ENCODE peak calls at places on chromosomes 13 and 19, in five cellular contexts. Z is breast epithelium, T is PC-3, N is cardiac muscle cell, I is upper lobe of right lung. X is an unnamed sample.

GRCh38 chr13:112722433-112723250 is 32.8 kb downstream of the ATP11A start:
- DNase-seq in Z (no peak), N (peak; percentile 93), T (peak; percentile 77), I (peak; percentile 81), X (no peak)

GRCh38 chr19:13037161-13037560 is 41.9 kb downstream of the NFIX start:
- DNase-seq in N (peak; percentile 85), I (no peak), Z (no peak), T (peak; percentile 91), X (no peak)

GRCh38 chr19:20964798-20965197 is 41.7 kb downstream of the ZNF85 start:
- DNase-seq in I (no peak), T (no peak), N (no peak), Z (no peak), X (no peak)

GRCh38 chr13:73870970-73871935 is 263.0 kb downstream of the KLF12 start:
- DNase-seq in Z (no peak), T (no peak), I (no peak), N (peak; percentile 93), X (no peak)

GRCh38 chr13:79417741-79418140 is 11.7 kb upstream of the RBM26 start:
- DNase-seq in Z (no peak), T (no peak), I (no peak), N (no peak), X (no peak)

GRCh38 chr19:5971714-5972354 is 6.1 kb downstream of the RANBP3 start:
- DNase-seq in I (no peak), N (no peak), Z (no peak), T (no peak), X (no peak)

GRCh38 chr19:4067396-4068057 is 828 bp upstream of the ZBTB7A start:
- DNase-seq in Z (no peak), T (no peak), N (no peak), I (peak; percentile 80), X (peak; percentile 54)

GRCh38 chr13:40982772-40983171 is 36.3 kb downstream of the ELF1 start:
- DNase-seq in T (no peak), Z (no peak), I (no peak), N (peak; percentile 94), X (no peak)

GRCh38 chr13:94121686-94122085 is 357.8 kb downstream of the DCT start:
- DNase-seq in N (peak; percentile 69), I (no peak), Z (no peak), T (peak; percentile 32), X (no peak)

GRCh38 chr13:72599148-72599743 is 128.2 kb downstream of the MZT1 start:
- DNase-seq in N (no peak), T (no peak), I (no peak), Z (no peak), X (no peak)

GRCh38 chr19:7982103-7982502 is 23.3 kb downstream of the ELAVL1 start:
- DNase-seq in Z (no peak), N (no peak), T (no peak), I (no peak), X (no peak)

GRCh38 chr19:4993683-4994082 is 24.8 kb downstream of the KDM4B start:
- DNase-seq in I (no peak), T (peak; percentile 50), Z (no peak), N (no peak), X (no peak)

GRCh38 chr19:49347835-49348234 is 12.6 kb downstream of the CD37 start:
- DNase-seq in N (peak; percentile 67), Z (no peak), I (no peak), T (peak; percentile 58), X (no peak)

GRCh38 chr13:59447846-59448620 is 715.7 kb downstream of the DIAPH3 start:
- DNase-seq in I (no peak), N (peak; percentile 89), T (no peak), Z (no peak), X (no peak)

GRCh38 chr19:18059297-18059696 is 27.4 kb downstream of the IL12RB1 start:
- DNase-seq in Z (no peak), T (no peak), I (no peak), N (no peak), X (no peak)

GRCh38 chr13:43364210-43365041 is 341.0 kb downstream of the DNAJC15 start:
- DNase-seq in Z (no peak), I (no peak), T (no peak), N (peak; percentile 83), X (no peak)

GRCh38 chr13:75481176-75482069 is 546 bp downstream of the TBC1D4 start:
- DNase-seq in Z (no peak), T (peak; percentile 28), N (peak; percentile 33), I (peak; percentile 75), X (no peak)

GRCh38 chr13:104641309-104641708 is 1575.1 kb upstream of the SLC10A2 start:
- DNase-seq in I (no peak), Z (no peak), N (peak; percentile 3), T (peak; percentile 29), X (no peak)

GRCh38 chr19:49856574-49857021 is 5.6 kb downstream of the PTOV1 start:
- DNase-seq in Z (no peak), I (no peak), T (no peak), N (no peak), X (no peak)

GRCh38 chr13:112759053-112759452 is 69.2 kb downstream of the ATP11A start:
- DNase-seq in I (no peak), T (no peak), Z (no peak), N (no peak), X (no peak)

GRCh38 chr13:92886535-92887098 is 340.0 kb upstream of the GPC6 start:
- DNase-seq in Z (no peak), T (no peak), I (no peak), N (no peak), X (no peak)

GRCh38 chr13:36920612-36921185 is 661 bp upstream of the SMAD9 start:
- DNase-seq in T (no peak), N (no peak), I (no peak), Z (no peak), X (no peak)

GRCh38 chr13:99305180-99305965 is 1.8 kb downstream of the GPR183 start:
- DNase-seq in N (no peak), T (no peak), I (no peak), Z (no peak), X (no peak)

GRCh38 chr19:17926044-17926443 is 6.8 kb upstream of the CCDC124 start:
- DNase-seq in N (no peak), I (no peak), Z (no peak), T (no peak), X (no peak)

GRCh38 chr13:78443839-78444238 is 159.5 kb downstream of the POU4F1 start:
- DNase-seq in I (no peak), Z (no peak), T (no peak), N (no peak), X (no peak)

GRCh38 chr13:98938801-98939200 is 39.1 kb downstream of the DOCK9 start:
- DNase-seq in N (no peak), Z (no peak), T (no peak), I (no peak), X (no peak)

GRCh38 chr19:12052057-12052570 is 647 bp downstream of the ZNF878 start:
- DNase-seq in T (peak; percentile 70), N (no peak), I (no peak), Z (no peak), X (no peak)

GRCh38 chr19:49441210-49441959 is at the start of gene SLC17A7:
- DNase-seq in N (no peak), Z (no peak), I (no peak), T (peak; percentile 40), X (no peak)

GRCh38 chr13:112670864-112671263 is 19.0 kb upstream of the ATP11A start:
- DNase-seq in T (no peak), N (no peak), Z (no peak), I (peak; percentile 39), X (no peak)

GRCh38 chr19:30078381-30078910 is 136.4 kb downstream of the URI1 start:
- DNase-seq in Z (peak; percentile 40), I (peak; percentile 36), T (no peak), N (no peak), X (peak; percentile 15)

GRCh38 chr19:1572795-1573194 is 4.7 kb upstream of the MEX3D start:
- DNase-seq in I (no peak), N (no peak), Z (no peak), T (no peak), X (no peak)

GRCh38 chr19:38989066-38989605 is 13.6 kb upstream of the FBXO17 start:
- DNase-seq in N (no peak), T (peak; percentile 7), Z (no peak), I (no peak), X (no peak)

GRCh38 chr13:38952827-38953226 is 37.8 kb downstream of the STOML3 start:
- DNase-seq in I (no peak), Z (no peak), N (no peak), T (peak; percentile 58), X (no peak)

GRCh38 chr19:34794289-34794960 is 21.4 kb upstream of the ZNF599 start:
- DNase-seq in I (no peak), T (no peak), Z (no peak), N (peak; percentile 5), X (no peak)

GRCh38 chr19:46408611-46409039 is 4.7 kb downstream of the CCDC8 start:
- DNase-seq in Z (no peak), N (peak; percentile 79), T (no peak), I (peak; percentile 90), X (no peak)

GRCh38 chr19:53883741-53884140 is 1.7 kb downstream of the PRKCG start:
- DNase-seq in Z (no peak), I (no peak), T (no peak), N (no peak), X (no peak)

GRCh38 chr13:108987488-108987887 is 358.1 kb downstream of the MYO16 start:
- DNase-seq in N (peak; percentile 21), T (no peak), I (no peak), Z (no peak), X (no peak)

DNA sequence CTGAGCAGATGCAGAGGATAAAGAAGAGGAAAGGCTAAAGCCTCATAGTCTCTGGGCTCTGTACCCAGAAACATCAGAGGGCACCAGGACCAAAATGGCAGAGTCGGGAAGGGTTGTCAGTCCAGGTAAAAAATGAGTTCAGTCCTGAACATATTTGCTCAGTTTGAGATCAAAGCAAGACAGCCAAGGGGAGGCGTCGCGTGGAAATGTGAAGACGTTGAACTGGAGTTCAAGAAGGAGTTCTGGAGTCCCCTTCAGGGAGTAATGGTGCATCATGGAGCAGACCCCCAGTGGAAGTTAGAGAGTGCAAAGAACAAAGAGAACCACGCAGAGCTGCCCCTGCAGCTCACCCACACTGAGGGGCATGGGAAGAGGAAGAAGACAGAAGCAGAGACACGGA is 4.8 kb downstream of the COL4A1 start:
- DNase-seq in I (no peak), Z (no peak), T (no peak), N (no peak), X (no peak)
- H3K27ac ChIP-seq in I (no peak overlapping the region), Z (peak overlapping the region; percentile 52), T (no peak overlapping the region), N (no peak overlapping the region), X (no peak overlapping the region)

DNA sequence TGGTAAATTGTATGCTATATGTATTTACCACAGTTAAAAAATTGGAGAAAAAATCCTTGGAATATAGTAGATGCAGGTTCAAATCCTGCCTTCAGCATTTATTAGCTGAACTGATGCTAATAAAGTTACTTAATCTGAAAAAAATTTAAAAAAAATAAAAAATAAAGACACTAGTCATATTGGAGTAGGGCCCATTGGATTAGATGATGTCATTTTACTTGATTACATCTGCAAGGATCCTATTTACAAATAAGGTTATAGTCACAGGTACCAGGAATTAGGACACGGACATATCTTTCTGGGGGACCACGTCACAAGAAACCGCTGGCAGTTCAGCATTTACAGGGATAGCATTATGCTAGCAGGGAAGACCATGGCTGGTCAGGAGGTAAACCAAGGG is 6.2 kb downstream of the ZNF555 start:
- DNase-seq in N (no peak), T (no peak), I (no peak), Z (no peak), X (no peak)
- H3K9me3 ChIP-seq in N (peaks cover 8% of the 10 kb centered on the region), T (peaks cover 14% of the 10 kb centered on the region), I (peaks cover 7% of the 10 kb centered on the region), Z (peaks cover 46% of the 10 kb centered on the region), X (peaks cover 24% of the 10 kb centered on the region)

GRCh38 chr13:102197193-102197592 is 204.7 kb downstream of the FGF14 start:
- DNase-seq in T (peak; percentile 28), N (no peak), I (no peak), Z (no peak), X (no peak)
- TF ChIP-seq CTCF in T (peak; percentile 21), N (peak; percentile 10), I (peak; percentile 32), Z (no peak), X (no peak)

GRCh38 chr19:16324384-16325160 is at the start of gene KLF2:
- DNase-seq in T (peak; percentile 90), Z (peak; percentile 94), N (peak; percentile 96), I (peak; percentile 98), X (peak; percentile 98)
- H3K27ac ChIP-seq in T (peak within 1 kb of the TSS; percentile 9), Z (peak within 1 kb of the TSS; percentile 89), N (peak within 1 kb of the TSS; percentile 83), I (peak within 1 kb of the TSS; percentile 96), X (peak within 1 kb of the TSS; percentile 90)